ENCODE peak calls at places on chromosomes 5 and 9, in five cellular contexts. O is right atrium auricular region, M is A549, L is WERI-Rb-1, C is fibroblast of villous mesenchyme. A is an unnamed sample.

GRCh38 chr9:15222313-15222712 is 84.7 kb downstream of the TTC39B start:
- DNase-seq in O (no peak), M (no peak), L (no peak), C (no peak), A (no peak)

GRCh38 chr9:27519466-27520465 is 4.3 kb upstream of the IFNK start:
- DNase-seq in C (no peak), L (no peak), O (no peak), M (no peak), A (no peak)

GRCh38 chr5:172043822-172044221 is 37.4 kb upstream of the FBXW11 start:
- DNase-seq in O (no peak), M (no peak), L (no peak), C (no peak), A (no peak)

GRCh38 chr9:74683322-74683721 is 186.2 kb downstream of the RORB start:
- DNase-seq in L (no peak), C (no peak), O (no peak), M (no peak), A (no peak)

GRCh38 chr9:130938652-130939404 is at the start of gene FIBCD1:
- DNase-seq in L (peak), O (no peak), M (peak), C (peak), A (peak)

GRCh38 chr5:14064841-14065240 is 78.3 kb upstream of the TRIO start:
- DNase-seq in L (no peak), C (no peak), M (no peak), O (no peak), A (no peak)

GRCh38 chr9:129487658-129488483 is 133.0 kb downstream of the C9orf50 start:
- DNase-seq in O (peak), C (peak), L (peak), M (no peak), A (no peak)

GRCh38 chr5:152907488-152908245 is 502.6 kb upstream of the NMUR2 start:
- DNase-seq in O (no peak), C (no peak), M (no peak), L (no peak), A (no peak)

GRCh38 chr9:4573634-4574391 is 83.5 kb downstream of the SLC1A1 start:
- DNase-seq in L (no peak), M (no peak), C (no peak), O (no peak), A (no peak)

DNA sequence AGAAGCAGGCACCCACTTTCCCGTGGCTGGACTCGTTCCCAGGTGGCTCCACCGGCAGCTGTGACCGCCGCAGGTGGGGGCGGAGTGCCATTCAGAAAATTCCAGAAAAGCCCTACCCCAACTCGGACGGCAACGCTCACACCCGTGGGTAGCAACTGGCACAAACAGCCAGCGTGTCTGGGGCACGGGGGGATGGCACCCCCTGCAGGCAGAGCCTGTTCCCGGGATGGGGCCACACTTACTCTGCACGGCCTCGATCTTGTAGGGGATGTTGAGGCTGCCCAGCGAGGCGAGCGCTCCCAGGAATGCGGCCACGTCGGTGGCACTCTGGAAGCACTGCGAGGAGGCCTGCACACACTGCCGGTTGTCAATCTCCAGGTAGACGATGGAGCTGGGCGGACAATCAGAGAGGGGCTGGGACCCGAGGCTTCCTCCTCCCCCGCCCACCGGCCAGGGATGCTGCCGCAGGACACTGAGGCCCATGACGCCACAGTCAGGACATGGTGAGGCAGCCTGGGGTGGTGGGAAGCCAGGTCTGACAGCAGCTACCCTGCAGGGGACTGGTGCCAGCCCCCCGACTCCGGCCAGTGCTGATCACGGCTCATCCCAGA is 20.2 kb upstream of the SEC16A start:
- DNase-seq in C (no peak), M (no peak), L (no peak), O (no peak), A (no peak)
- TF ChIP-seq CTCF in C (no peak), M (no peak), L (peak), O (no peak), A (no peak)

GRCh38 chr5:114265661-114266060 is 96.2 kb upstream of the KCNN2 start:
- DNase-seq in L (no peak), M (no peak), C (no peak), O (no peak), A (no peak)
- TF ChIP-seq CTCF in L (no peak), M (no peak), C (no peak), O (no peak), A (no peak)

DNA sequence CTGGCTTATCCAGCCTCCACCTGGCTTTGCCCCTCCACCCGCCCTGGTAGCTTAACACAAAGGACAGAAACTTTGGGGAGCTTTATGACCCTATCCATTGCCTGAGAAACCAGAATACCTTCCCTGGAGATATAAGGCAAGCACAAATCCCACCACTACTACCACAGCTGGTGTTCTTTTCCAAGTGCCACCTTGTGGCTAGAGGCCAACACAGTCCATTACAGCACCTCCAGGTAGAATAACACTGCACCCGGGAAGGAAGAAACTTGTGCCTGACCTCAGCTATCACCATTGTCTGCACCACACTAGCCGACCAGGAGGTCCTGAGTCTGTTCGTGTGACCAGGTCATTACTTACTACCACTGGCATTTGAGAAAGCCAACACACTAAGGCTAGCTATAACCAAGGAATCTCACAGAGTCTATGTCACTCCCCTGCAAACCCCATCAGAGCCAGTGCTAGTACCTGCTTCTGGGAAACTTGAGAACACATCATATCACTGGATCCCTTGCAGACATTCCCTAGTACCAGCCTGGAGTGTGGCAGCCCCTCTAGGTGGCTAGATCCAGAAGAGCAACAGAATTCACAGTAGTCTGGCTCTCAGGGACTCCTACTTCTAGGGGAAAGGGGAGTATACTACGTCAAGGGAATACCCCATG is 74.0 kb upstream of the RUSC2 start:
- DNase-seq in O (no peak), C (no peak), M (no peak), L (peak), A (no peak)
- TF ChIP-seq CTCF in O (no peak), C (no peak), M (no peak), L (peak), A (no peak)

DNA sequence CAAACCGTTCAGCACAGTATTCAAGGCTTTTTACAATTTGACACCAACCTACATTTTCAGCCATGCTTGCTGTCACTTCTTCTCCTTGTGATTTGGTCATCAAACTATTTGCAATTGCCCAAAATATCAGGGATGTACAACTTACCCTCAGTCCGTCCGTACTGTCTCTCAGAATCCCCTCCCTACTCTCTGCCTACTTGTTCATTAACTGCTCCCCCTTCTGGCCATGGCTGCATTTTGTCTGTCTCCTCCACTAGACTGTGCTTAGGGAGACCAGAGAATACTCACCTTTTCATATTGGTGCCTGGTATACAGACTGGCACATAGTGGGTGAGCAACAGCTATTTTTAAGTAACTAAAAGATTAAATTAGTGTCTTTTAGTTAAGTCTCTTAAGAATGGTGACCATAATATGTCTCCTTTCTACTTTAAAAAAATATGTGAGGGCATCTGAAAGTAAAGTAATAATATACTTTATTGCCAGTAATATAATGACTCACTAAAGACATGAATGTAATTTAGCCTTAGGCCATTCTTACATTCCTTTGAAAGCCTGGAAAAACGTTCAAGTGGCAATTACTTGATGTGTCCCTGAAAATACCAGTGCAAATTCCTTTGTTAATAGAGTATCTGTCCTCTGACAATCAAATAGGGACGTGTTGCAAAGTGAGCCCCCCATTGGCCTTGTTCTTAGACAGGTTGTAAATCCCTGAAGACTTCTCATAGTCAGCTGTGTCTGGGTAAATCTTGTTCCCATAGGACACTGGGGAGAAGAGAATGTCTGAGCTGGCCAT is 27.8 kb downstream of the PRLR start:
- DNase-seq in L (peak), M (peak), O (no peak), C (peak), A (peak)
- TF ChIP-seq CTCF in L (peak), M (peak), O (no peak), C (peak), A (peak)

GRCh38 chr9:132241840-132242620 is 80.2 kb downstream of the NTNG2 start:
- DNase-seq in L (peak), M (no peak), O (no peak), C (peak), A (peak)

GRCh38 chr9:132243156-132244074 is 81.6 kb downstream of the NTNG2 start:
- DNase-seq in M (no peak), C (no peak), L (peak), O (no peak), A (no peak)

GRCh38 chr9:132241483-132241839 is 79.6 kb downstream of the NTNG2 start:
- DNase-seq in M (no peak), O (no peak), C (no peak), L (no peak), A (no peak)

GRCh38 chr9:132240860-132241482 is 79.1 kb downstream of the NTNG2 start:
- DNase-seq in L (peak), M (peak), O (peak), C (peak), A (peak)

GRCh38 chr9:132242621-132243155 is 80.8 kb downstream of the NTNG2 start:
- DNase-seq in O (no peak), M (no peak), L (peak), C (no peak), A (no peak)
- TF ChIP-seq CTCF in O (no peak), M (no peak), L (no peak), C (no peak), A (no peak)